ENCODE peak calls at places on chromosomes 11 and 22, in four cellular contexts. X is activated CD4-positive, alpha-beta T cell treated with anti-CD3 and anti-CD28 coated beads, Interleukin-2, amount 50 U/mL, for 24 hours; J is activated naive CD8-positive, alpha-beta T cell treated with anti-CD3 and anti-CD28 coated beads, Interleukin-2, amount 10 ng/mL, durations not matched to agents 7 days and 5 days; T is activated CD8-positive, alpha-beta memory T cell treated with anti-CD3 and anti-CD28 coated beads, Interleukin-2, amount 10 ng/mL, durations not matched to agents 7 days and 5 days. O is an unnamed sample.

GRCh38 chr22:28034760-28035401 is 115.8 kb upstream of the PITPNB start:
- DNase-seq in X (no peak), J (no peak), T (no peak), O (peak; percentile 77)

GRCh38 chr11:78540276-78540675 is 34.4 kb downstream of the NARS2 start:
- DNase-seq in X (no peak), J (no peak), T (no peak), O (no peak)

GRCh38 chr11:18321991-18322711 is at the start of the genes GTF2H1 and HPS5:
- DNase-seq in X (peak; percentile 95), J (peak; percentile 93), T (peak; percentile 99), O (peak; percentile 98)

GRCh38 chr11:69918938-69919650 is 99.9 kb upstream of the FGF3 start:
- DNase-seq in X (peak; percentile 59), J (peak; percentile 83), T (peak; percentile 73), O (peak; percentile 61)

GRCh38 chr22:30312053-30312452 is 14.7 kb downstream of the TBC1D10A start:
- DNase-seq in X (no peak), J (no peak), T (no peak), O (no peak)

GRCh38 chr11:61949169-61950034 is 749 bp upstream of the BEST1 start:
- DNase-seq in X (no peak), J (no peak), T (peak; percentile 40), O (peak; percentile 51)

GRCh38 chr22:49257551-49257951 is 570.1 kb downstream of the BRD1 start:
- DNase-seq in X (no peak), J (no peak), T (no peak), O (no peak)

GRCh38 chr11:44556735-44557409 is 8.6 kb upstream of the CD82 start:
- DNase-seq in X (peak; percentile 64), J (no peak), T (peak; percentile 80), O (peak; percentile 27)

GRCh38 chr22:37061611-37062365 is 10.2 kb downstream of the KCTD17 start:
- DNase-seq in X (no peak), J (no peak), T (no peak), O (no peak)

GRCh38 chr11:128179049-128179448 is 408.3 kb downstream of the ETS1 start:
- DNase-seq in X (no peak), J (no peak), T (no peak), O (peak; percentile 42)

GRCh38 chr22:48979482-48979881 is 848.2 kb downstream of the BRD1 start:
- DNase-seq in X (no peak), J (no peak), T (peak; percentile 35), O (no peak)

GRCh38 chr11:120147094-120147949 is 9.4 kb upstream of the TRIM29 start:
- DNase-seq in X (no peak), J (no peak), T (peak; percentile 28), O (no peak)

GRCh38 chr22:42007922-42008321 is 9.3 kb downstream of the WBP2NL start:
- DNase-seq in X (no peak), J (no peak), T (no peak), O (no peak)

GRCh38 chr11:69552951-69553350 is 71.5 kb downstream of the LINC01488 start:
- DNase-seq in X (no peak), J (no peak), T (no peak), O (no peak)

GRCh38 chr11:6843670-6844069 is 1.8 kb upstream of the OR10A5 start:
- DNase-seq in X (no peak), J (no peak), T (no peak), O (no peak)

GRCh38 chr11:134364261-134364660 is 32.5 kb downstream of the GLB1L2 start:
- DNase-seq in X (no peak), J (no peak), T (no peak), O (no peak)